ENCODE peak calls at places on chromosomes 5 and 9, in seven cellular contexts. One of them, this sample, is unnamed.

GRCh38 chr5:64497390-64497789 is 8.4 kb upstream of the RGS7BP start:
- DNase-seq in effector memory CD4-positive, alpha-beta T cell: no peak
- DNase-seq in PC-3: peak
- DNase-seq in NCI-H774: no peak
- DNase-seq in endothelial cell: no peak
- DNase-seq in HuH-7: no peak
- DNase-seq in HS-27A: peak
- DNase-seq in this sample: no peak

GRCh38 chr5:80781356-80781755 is 126.6 kb upstream of the DHFR start:
- DNase-seq in effector memory CD4-positive, alpha-beta T cell: no peak
- DNase-seq in PC-3: peak
- DNase-seq in NCI-H774: no peak
- DNase-seq in endothelial cell: no peak
- DNase-seq in HuH-7: no peak
- DNase-seq in HS-27A: no peak
- DNase-seq in this sample: no peak

GRCh38 chr5:29218138-29218537 is 1975.3 kb upstream of the CDH6 start:
- DNase-seq in effector memory CD4-positive, alpha-beta T cell: no peak
- DNase-seq in PC-3: peak
- DNase-seq in NCI-H774: no peak
- DNase-seq in endothelial cell: no peak
- DNase-seq in HuH-7: no peak
- DNase-seq in HS-27A: no peak
- DNase-seq in this sample: no peak

GRCh38 chr9:27260789-27261516 is 36.0 kb downstream of the EQTN start:
- DNase-seq in effector memory CD4-positive, alpha-beta T cell: no peak
- DNase-seq in PC-3: no peak
- DNase-seq in NCI-H774: no peak
- DNase-seq in endothelial cell: no peak
- DNase-seq in HuH-7: no peak
- DNase-seq in HS-27A: no peak
- DNase-seq in this sample: no peak

GRCh38 chr9:111110805-111111204 is 72.5 kb upstream of the LPAR1 start:
- DNase-seq in effector memory CD4-positive, alpha-beta T cell: no peak
- DNase-seq in PC-3: no peak
- DNase-seq in NCI-H774: no peak
- DNase-seq in endothelial cell: no peak
- DNase-seq in HuH-7: no peak
- DNase-seq in HS-27A: no peak
- DNase-seq in this sample: no peak

GRCh38 chr5:154849261-154849660 is 1.1 kb downstream of the FAXDC2 start:
- DNase-seq in effector memory CD4-positive, alpha-beta T cell: no peak
- DNase-seq in PC-3: no peak
- DNase-seq in NCI-H774: no peak
- DNase-seq in endothelial cell: no peak
- DNase-seq in HuH-7: no peak
- DNase-seq in HS-27A: no peak
- DNase-seq in this sample: no peak

GRCh38 chr9:131060902-131061630 is 35.3 kb upstream of the AIF1L start:
- DNase-seq in effector memory CD4-positive, alpha-beta T cell: no peak
- DNase-seq in PC-3: no peak
- DNase-seq in NCI-H774: no peak
- DNase-seq in endothelial cell: no peak
- DNase-seq in HuH-7: no peak
- DNase-seq in HS-27A: no peak
- DNase-seq in this sample: no peak

GRCh38 chr9:131674425-131675421 is 65.2 kb downstream of the RAPGEF1 start:
- DNase-seq in effector memory CD4-positive, alpha-beta T cell: no peak
- DNase-seq in PC-3: no peak
- DNase-seq in NCI-H774: no peak
- DNase-seq in endothelial cell: no peak
- DNase-seq in HuH-7: no peak
- DNase-seq in HS-27A: no peak
- DNase-seq in this sample: no peak

GRCh38 chr5:59079622-59080620 is 497.0 kb downstream of the RAB3C start:
- DNase-seq in effector memory CD4-positive, alpha-beta T cell: no peak
- DNase-seq in PC-3: peak
- DNase-seq in NCI-H774: no peak
- DNase-seq in endothelial cell: no peak
- DNase-seq in HuH-7: no peak
- DNase-seq in HS-27A: no peak
- DNase-seq in this sample: no peak

GRCh38 chr5:127802477-127802865 is 99.3 kb downstream of the CCDC192 start:
- DNase-seq in effector memory CD4-positive, alpha-beta T cell: no peak
- DNase-seq in PC-3: no peak
- DNase-seq in NCI-H774: no peak
- DNase-seq in endothelial cell: no peak
- DNase-seq in HuH-7: no peak
- DNase-seq in HS-27A: no peak
- DNase-seq in this sample: no peak

GRCh38 chr5:141852448-141852847 is 25.8 kb downstream of the PCDH1 start:
- DNase-seq in effector memory CD4-positive, alpha-beta T cell: no peak
- DNase-seq in PC-3: no peak
- DNase-seq in NCI-H774: no peak
- DNase-seq in endothelial cell: no peak
- DNase-seq in HuH-7: no peak
- DNase-seq in HS-27A: no peak
- DNase-seq in this sample: no peak

GRCh38 chr5:176735383-176736265 is 74.7 kb upstream of the UNC5A start:
- DNase-seq in effector memory CD4-positive, alpha-beta T cell: no peak
- DNase-seq in PC-3: no peak
- DNase-seq in NCI-H774: no peak
- DNase-seq in endothelial cell: no peak
- DNase-seq in HuH-7: no peak
- DNase-seq in HS-27A: no peak
- DNase-seq in this sample: peak

GRCh38 chr9:126799051-126799450 is 5.8 kb upstream of the ZBTB43 start:
- DNase-seq in effector memory CD4-positive, alpha-beta T cell: no peak
- DNase-seq in PC-3: no peak
- DNase-seq in NCI-H774: no peak
- DNase-seq in endothelial cell: no peak
- DNase-seq in HuH-7: no peak
- DNase-seq in HS-27A: no peak
- DNase-seq in this sample: no peak

GRCh38 chr5:4551034-4551433 is 589.1 kb upstream of the ADAMTS16 start:
- DNase-seq in effector memory CD4-positive, alpha-beta T cell: no peak
- DNase-seq in PC-3: no peak
- DNase-seq in NCI-H774: no peak
- DNase-seq in endothelial cell: no peak
- DNase-seq in HuH-7: no peak
- DNase-seq in HS-27A: no peak
- DNase-seq in this sample: no peak

GRCh38 chr9:91560301-91560700 is 136.7 kb upstream of the NFIL3 start:
- DNase-seq in effector memory CD4-positive, alpha-beta T cell: no peak
- DNase-seq in PC-3: no peak
- DNase-seq in NCI-H774: no peak
- DNase-seq in endothelial cell: no peak
- DNase-seq in HuH-7: no peak
- DNase-seq in HS-27A: no peak
- DNase-seq in this sample: no peak

GRCh38 chr5:85452322-85453025 is 1067.8 kb upstream of the EDIL3 start:
- DNase-seq in effector memory CD4-positive, alpha-beta T cell: no peak
- DNase-seq in PC-3: peak
- DNase-seq in NCI-H774: no peak
- DNase-seq in endothelial cell: no peak
- DNase-seq in HuH-7: no peak
- DNase-seq in HS-27A: no peak
- DNase-seq in this sample: no peak

GRCh38 chr5:138696501-138696900 is 56.7 kb upstream of the CTNNA1 start:
- DNase-seq in effector memory CD4-positive, alpha-beta T cell: no peak
- DNase-seq in PC-3: peak
- DNase-seq in NCI-H774: no peak
- DNase-seq in endothelial cell: no peak
- DNase-seq in HuH-7: peak
- DNase-seq in HS-27A: no peak
- DNase-seq in this sample: no peak

GRCh38 chr5:137254695-137255094 is 244.4 kb downstream of the SPOCK1 start:
- DNase-seq in effector memory CD4-positive, alpha-beta T cell: no peak
- DNase-seq in PC-3: no peak
- DNase-seq in NCI-H774: no peak
- DNase-seq in endothelial cell: no peak
- DNase-seq in HuH-7: no peak
- DNase-seq in HS-27A: no peak
- DNase-seq in this sample: no peak

GRCh38 chr5:158559066-158559465 is 540.6 kb downstream of the EBF1 start:
- DNase-seq in effector memory CD4-positive, alpha-beta T cell: no peak
- DNase-seq in PC-3: no peak
- DNase-seq in NCI-H774: no peak
- DNase-seq in endothelial cell: no peak
- DNase-seq in HuH-7: no peak
- DNase-seq in HS-27A: no peak
- DNase-seq in this sample: no peak

GRCh38 chr5:72651779-72652178 is 144.6 kb upstream of the ZNF366 start:
- DNase-seq in effector memory CD4-positive, alpha-beta T cell: no peak
- DNase-seq in PC-3: peak
- DNase-seq in NCI-H774: no peak
- DNase-seq in endothelial cell: no peak
- DNase-seq in HuH-7: no peak
- DNase-seq in HS-27A: peak
- DNase-seq in this sample: no peak

GRCh38 chr5:127838661-127839060 is 135.5 kb downstream of the CCDC192 start:
- DNase-seq in effector memory CD4-positive, alpha-beta T cell: no peak
- DNase-seq in PC-3: peak
- DNase-seq in NCI-H774: no peak
- DNase-seq in endothelial cell: peak
- DNase-seq in HuH-7: no peak
- DNase-seq in HS-27A: no peak
- DNase-seq in this sample: no peak

GRCh38 chr9:38284039-38284767 is 108.3 kb upstream of the ALDH1B1 start:
- DNase-seq in effector memory CD4-positive, alpha-beta T cell: no peak
- DNase-seq in PC-3: no peak
- DNase-seq in NCI-H774: no peak
- DNase-seq in endothelial cell: no peak
- DNase-seq in HuH-7: no peak
- DNase-seq in HS-27A: no peak
- DNase-seq in this sample: no peak

GRCh38 chr5:112483704-112484103 is 64.6 kb upstream of the EPB41L4A start:
- DNase-seq in effector memory CD4-positive, alpha-beta T cell: no peak
- DNase-seq in PC-3: no peak
- DNase-seq in NCI-H774: no peak
- DNase-seq in endothelial cell: no peak
- DNase-seq in HuH-7: no peak
- DNase-seq in HS-27A: no peak
- DNase-seq in this sample: no peak

GRCh38 chr5:72434781-72435437 is 72.3 kb downstream of the ZNF366 start:
- DNase-seq in effector memory CD4-positive, alpha-beta T cell: no peak
- DNase-seq in PC-3: no peak
- DNase-seq in NCI-H774: no peak
- DNase-seq in endothelial cell: no peak
- DNase-seq in HuH-7: no peak
- DNase-seq in HS-27A: no peak
- DNase-seq in this sample: no peak

GRCh38 chr5:14178671-14179211 is 35.6 kb downstream of the TRIO start:
- DNase-seq in effector memory CD4-positive, alpha-beta T cell: no peak
- DNase-seq in PC-3: peak
- DNase-seq in NCI-H774: no peak
- DNase-seq in endothelial cell: no peak
- DNase-seq in HuH-7: no peak
- DNase-seq in HS-27A: no peak
- DNase-seq in this sample: no peak

GRCh38 chr5:121273818-121274433 is 577.8 kb upstream of the FTMT start:
- DNase-seq in effector memory CD4-positive, alpha-beta T cell: no peak
- DNase-seq in PC-3: peak
- DNase-seq in NCI-H774: no peak
- DNase-seq in endothelial cell: no peak
- DNase-seq in HuH-7: peak
- DNase-seq in HS-27A: peak
- DNase-seq in this sample: no peak

GRCh38 chr5:124064956-124065355 is 553.0 kb downstream of the CSNK1G3 start:
- DNase-seq in effector memory CD4-positive, alpha-beta T cell: no peak
- DNase-seq in PC-3: peak
- DNase-seq in NCI-H774: no peak
- DNase-seq in endothelial cell: no peak
- DNase-seq in HuH-7: no peak
- DNase-seq in HS-27A: no peak
- DNase-seq in this sample: no peak

GRCh38 chr9:125438506-125439433 is 177.1 kb downstream of the GAPVD1 start:
- DNase-seq in effector memory CD4-positive, alpha-beta T cell: no peak
- DNase-seq in PC-3: no peak
- DNase-seq in NCI-H774: no peak
- DNase-seq in endothelial cell: no peak
- DNase-seq in HuH-7: no peak
- DNase-seq in HS-27A: no peak
- DNase-seq in this sample: no peak

GRCh38 chr9:84862786-84863185 is 193.3 kb downstream of the NTRK2 start:
- DNase-seq in effector memory CD4-positive, alpha-beta T cell: no peak
- DNase-seq in PC-3: no peak
- DNase-seq in NCI-H774: no peak
- DNase-seq in endothelial cell: no peak
- DNase-seq in HuH-7: no peak
- DNase-seq in HS-27A: no peak
- DNase-seq in this sample: no peak

GRCh38 chr9:89463986-89464901 is 33.7 kb downstream of the SEMA4D start:
- DNase-seq in effector memory CD4-positive, alpha-beta T cell: peak
- DNase-seq in PC-3: no peak
- DNase-seq in NCI-H774: no peak
- DNase-seq in endothelial cell: no peak
- DNase-seq in HuH-7: no peak
- DNase-seq in HS-27A: no peak
- DNase-seq in this sample: no peak

GRCh38 chr5:178606269-178606668 is 16.1 kb upstream of the COL23A1 start:
- DNase-seq in effector memory CD4-positive, alpha-beta T cell: no peak
- DNase-seq in PC-3: no peak
- DNase-seq in NCI-H774: no peak
- DNase-seq in endothelial cell: no peak
- DNase-seq in HuH-7: no peak
- DNase-seq in HS-27A: no peak
- DNase-seq in this sample: peak

GRCh38 chr5:69099302-69099701 is 5.5 kb downstream of the SLC30A5 start:
- DNase-seq in effector memory CD4-positive, alpha-beta T cell: no peak
- DNase-seq in PC-3: no peak
- DNase-seq in NCI-H774: no peak
- DNase-seq in endothelial cell: no peak
- DNase-seq in HuH-7: no peak
- DNase-seq in HS-27A: no peak
- DNase-seq in this sample: no peak

GRCh38 chr5:158010831-158011230 is 151.9 kb upstream of the CLINT1 start:
- DNase-seq in effector memory CD4-positive, alpha-beta T cell: no peak
- DNase-seq in PC-3: no peak
- DNase-seq in NCI-H774: no peak
- DNase-seq in endothelial cell: no peak
- DNase-seq in HuH-7: no peak
- DNase-seq in HS-27A: no peak
- DNase-seq in this sample: no peak

GRCh38 chr5:91434348-91434747 is 51.2 kb upstream of the ARRDC3 start:
- DNase-seq in effector memory CD4-positive, alpha-beta T cell: no peak
- DNase-seq in PC-3: no peak
- DNase-seq in NCI-H774: no peak
- DNase-seq in endothelial cell: no peak
- DNase-seq in HuH-7: no peak
- DNase-seq in HS-27A: no peak
- DNase-seq in this sample: no peak

GRCh38 chr5:14684757-14685156 is 20.2 kb downstream of the OTULIN start:
- DNase-seq in effector memory CD4-positive, alpha-beta T cell: no peak
- DNase-seq in PC-3: no peak
- DNase-seq in NCI-H774: no peak
- DNase-seq in endothelial cell: no peak
- DNase-seq in HuH-7: no peak
- DNase-seq in HS-27A: no peak
- DNase-seq in this sample: peak

GRCh38 chr5:132086277-132086794 is 12.7 kb downstream of the CSF2 start:
- DNase-seq in effector memory CD4-positive, alpha-beta T cell: no peak
- DNase-seq in PC-3: peak
- DNase-seq in NCI-H774: no peak
- DNase-seq in endothelial cell: no peak
- DNase-seq in HuH-7: no peak
- DNase-seq in HS-27A: peak
- DNase-seq in this sample: peak